ENCODE peak calls at places on chromosomes 1 and 21, in seven cellular contexts. O, C, K, D, N, J and Z are unnamed samples.

GRCh38 chr21:15094706-15095105 is 29.9 kb upstream of the NRIP1 start:
- DNase-seq in D (no peak), O (no peak), C (no peak), K (peak; percentile 7), J (no peak), N (no peak), Z (peak; percentile 12)

GRCh38 chr1:8727809-8728213 is 89.6 kb downstream of the RERE start:
- DNase-seq in C (no peak), K (no peak), D (no peak), N (no peak), J (peak; percentile 73), O (no peak), Z (no peak)

GRCh38 chr1:195218428-195219212 is 1389.6 kb downstream of the KCNT2 start:
- DNase-seq in C (no peak), O (no peak), K (no peak), D (no peak), N (no peak), J (peak; percentile 30), Z (no peak)

GRCh38 chr1:208809876-208810275 is 565.7 kb upstream of the PLXNA2 start:
- DNase-seq in D (no peak), K (no peak), O (no peak), C (no peak), J (no peak), N (no peak), Z (no peak)

GRCh38 chr1:201542166-201543045 is 3.5 kb downstream of the NAV1 start:
- DNase-seq in N (peak; percentile 84), K (peak; percentile 75), D (no peak), J (peak; percentile 73), O (no peak), C (no peak), Z (no peak)

GRCh38 chr1:158422215-158422614 is 3.8 kb downstream of the OR10K2 start:
- DNase-seq in J (no peak), D (no peak), K (no peak), C (no peak), N (no peak), O (no peak), Z (no peak)

GRCh38 chr1:19976317-19977003 is 3.0 kb downstream of the PLA2G2A start:
- DNase-seq in N (no peak), O (no peak), D (no peak), J (no peak), C (no peak), K (no peak), Z (no peak)

GRCh38 chr1:27418786-27419185 is 26.4 kb downstream of the GPR3 start:
- DNase-seq in O (no peak), K (no peak), N (no peak), J (no peak), D (no peak), C (no peak), Z (no peak)

GRCh38 chr1:111656093-111657017 is 36.8 kb downstream of the RAP1A start:
- DNase-seq in N (peak; percentile 66), C (peak; percentile 63), O (peak; percentile 5), J (no peak), D (peak; percentile 59), K (peak; percentile 80), Z (peak; percentile 20)

GRCh38 chr1:227899141-227899819 is 48.5 kb downstream of the WNT9A start:
- DNase-seq in N (no peak), J (peak; percentile 37), O (no peak), K (no peak), D (no peak), C (no peak), Z (no peak)

GRCh38 chr21:34846601-34847112 is 177.9 kb downstream of the CLIC6 start:
- DNase-seq in O (no peak), D (peak; percentile 92), N (peak; percentile 89), J (peak; percentile 75), C (peak; percentile 21), K (peak; percentile 92), Z (peak; percentile 88)
- H3K4me1 ChIP-seq in O (peaks cover 27% of the 10 kb centered on the region), D (peaks cover 59% of the 10 kb centered on the region), N (peaks cover 34% of the 10 kb centered on the region), J (peaks cover 47% of the 10 kb centered on the region), C (peaks cover 8% of the 10 kb centered on the region), K (peaks cover 24% of the 10 kb centered on the region), Z (peaks cover 40% of the 10 kb centered on the region)

GRCh38 chr1:232470711-232471110 is 159.2 kb downstream of the SIPA1L2 start:
- DNase-seq in K (no peak), D (no peak), C (no peak), N (no peak), J (no peak), O (no peak), Z (no peak)
- TF ChIP-seq CTCF in K (no peak), D (no peak), C (no peak), N (no peak), J (no peak), O (no peak), Z (no peak)

DNA sequence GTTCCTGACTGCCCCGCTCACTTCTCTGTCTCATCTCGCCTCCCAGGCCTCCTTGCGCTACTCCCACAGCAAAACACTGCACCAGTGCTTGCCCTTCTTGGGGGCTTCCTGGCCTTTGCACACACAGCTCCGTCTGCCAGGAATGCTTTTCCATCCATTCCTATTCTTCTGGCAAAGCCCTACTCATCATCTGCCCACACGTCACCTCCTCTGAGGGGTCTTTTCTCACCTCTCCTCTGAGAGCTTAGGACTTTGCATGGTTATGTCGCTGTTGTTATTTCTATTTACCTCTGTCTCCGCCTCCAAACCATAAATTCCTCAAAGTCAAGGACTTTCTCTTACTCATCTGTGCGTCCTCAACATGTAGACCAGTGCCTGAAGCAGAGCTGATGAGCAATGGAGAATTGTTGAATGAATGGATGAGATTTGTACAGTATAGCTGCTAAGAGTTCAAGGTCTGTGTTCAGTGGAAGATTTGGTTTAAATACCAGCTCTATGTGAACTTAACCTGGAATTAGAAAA is 26.4 kb upstream of the BTG2 start:
- DNase-seq in D (no peak), J (no peak), O (no peak), N (no peak), K (no peak), C (no peak), Z (no peak)
- H3K4me1 ChIP-seq in D (no peaks in the 10 kb centered on the region), J (peaks cover 94% of the 10 kb centered on the region), O (peaks cover 28% of the 10 kb centered on the region), N (peaks cover 9% of the 10 kb centered on the region), K (peaks cover 6% of the 10 kb centered on the region), C (peaks cover 62% of the 10 kb centered on the region), Z (peaks cover 33% of the 10 kb centered on the region)

GRCh38 chr1:33082575-33083112 is 1.7 kb downstream of the AZIN2 start:
- DNase-seq in K (peak; percentile 15), N (peak; percentile 39), J (no peak), D (no peak), C (no peak), O (no peak), Z (no peak)

GRCh38 chr1:33080885-33081553 is at the start of gene AZIN2:
- DNase-seq in D (peak; percentile 83), O (peak; percentile 94), J (peak; percentile 98), K (peak; percentile 94), C (peak; percentile 98), N (peak; percentile 92), Z (peak; percentile 68)

GRCh38 chr1:33081554-33082305 is 777 bp downstream of the AZIN2 start:
- DNase-seq in D (no peak), O (no peak), K (no peak), N (no peak), J (no peak), C (peak; percentile 22), Z (no peak)

GRCh38 chr1:33078030-33078591 is 2.8 kb upstream of the AZIN2 start:
- DNase-seq in K (no peak), J (no peak), O (no peak), N (no peak), D (no peak), C (no peak), Z (no peak)

GRCh38 chr1:33080373-33080772 is 580 bp upstream of the AZIN2 start:
- DNase-seq in N (no peak), D (no peak), K (no peak), O (no peak), C (no peak), J (no peak), Z (no peak)
- TF ChIP-seq CTCF in N (no peak), D (no peak), K (no peak), O (no peak), C (no peak), J (no peak), Z (no peak)

GRCh38 chr1:25740071-25740470 is 59.9 kb upstream of the SELENON start:
- DNase-seq in J (no peak), K (no peak), N (no peak), O (no peak), C (no peak), D (no peak), Z (no peak)
- H3K4me1 ChIP-seq in J (peaks cover 22% of the 10 kb centered on the region), K (peaks cover 15% of the 10 kb centered on the region), N (peaks cover 10% of the 10 kb centered on the region), O (peaks cover 15% of the 10 kb centered on the region), C (peaks cover 37% of the 10 kb centered on the region), D (no peaks in the 10 kb centered on the region), Z (no peaks in the 10 kb centered on the region)

DNA sequence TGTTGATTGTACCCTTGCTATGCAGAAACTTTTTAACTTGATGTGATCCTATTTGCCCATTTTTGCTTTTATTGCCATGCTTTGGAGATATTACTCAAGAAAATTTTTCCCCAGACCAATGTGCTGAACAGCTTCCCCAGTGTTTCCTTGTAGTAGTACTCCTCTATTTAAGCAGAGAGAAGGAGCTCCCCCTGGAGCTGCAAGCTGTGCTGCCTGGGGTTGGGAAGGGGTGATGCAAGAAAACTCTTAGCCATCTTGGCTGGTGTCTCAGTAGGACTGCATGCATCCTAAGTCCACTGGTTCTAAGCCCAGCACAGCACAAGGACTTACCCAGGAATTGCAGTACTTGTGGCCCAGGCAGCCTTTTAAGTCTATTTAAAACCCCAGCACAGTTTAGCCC is 121.6 kb downstream of the NTMT2 start:
- DNase-seq in O (no peak), D (no peak), N (peak; percentile 8), K (peak; percentile 7), J (no peak), C (peak; percentile 10), Z (no peak)
- TF ChIP-seq CTCF in O (no peak), D (no peak), N (no peak), K (peak; percentile 31), J (no peak), C (peak; percentile 16), Z (peak; percentile 30)